ENCODE peak calls at places on chromosomes 2 and 18, in four cellular contexts. One of them, this sample, is unnamed.

GRCh38 chr2:32812316-32812715 is 134.4 kb upstream of the LTBP1 start:
- DNase-seq in fibroblast of mammary gland: no peak
- DNase-seq in RWPE1: no peak
- DNase-seq in CD8-positive, alpha-beta T cell: no peak
- DNase-seq in this sample: peak; percentile 57

GRCh38 chr2:73870084-73870483 is 22.7 kb upstream of the ACTG2 start:
- DNase-seq in CD8-positive, alpha-beta T cell: no peak
- DNase-seq in fibroblast of mammary gland: peak; percentile 95
- DNase-seq in RWPE1: no peak
- DNase-seq in this sample: peak; percentile 80

GRCh38 chr2:186575856-186576255 is 14.0 kb upstream of the ITGAV start:
- DNase-seq in CD8-positive, alpha-beta T cell: no peak
- DNase-seq in RWPE1: no peak
- DNase-seq in fibroblast of mammary gland: no peak
- DNase-seq in this sample: no peak

GRCh38 chr18:23743733-23744333 is 54.6 kb downstream of the LAMA3 start:
- DNase-seq in RWPE1: no peak
- DNase-seq in fibroblast of mammary gland: no peak
- DNase-seq in CD8-positive, alpha-beta T cell: no peak
- DNase-seq in this sample: no peak

GRCh38 chr2:1808921-1809551 is 64.7 kb upstream of the PXDN start:
- DNase-seq in RWPE1: no peak
- DNase-seq in fibroblast of mammary gland: no peak
- DNase-seq in CD8-positive, alpha-beta T cell: no peak
- DNase-seq in this sample: peak; percentile 82

GRCh38 chr2:170715932-170716777 is 1.0 kb downstream of the SP5 start:
- DNase-seq in CD8-positive, alpha-beta T cell: no peak
- DNase-seq in RWPE1: peak; percentile 22
- DNase-seq in fibroblast of mammary gland: no peak
- DNase-seq in this sample: no peak

GRCh38 chr2:153543639-153544071 is 65.1 kb upstream of the RPRM start:
- DNase-seq in CD8-positive, alpha-beta T cell: no peak
- DNase-seq in fibroblast of mammary gland: no peak
- DNase-seq in RWPE1: no peak
- DNase-seq in this sample: no peak

GRCh38 chr2:205197468-205198129 is 484.7 kb upstream of the NRP2 start:
- DNase-seq in RWPE1: no peak
- DNase-seq in fibroblast of mammary gland: peak; percentile 34
- DNase-seq in CD8-positive, alpha-beta T cell: peak; percentile 15
- DNase-seq in this sample: no peak

GRCh38 chr2:3108105-3108504 is 269.5 kb downstream of the EIPR1 start:
- DNase-seq in RWPE1: no peak
- DNase-seq in fibroblast of mammary gland: no peak
- DNase-seq in CD8-positive, alpha-beta T cell: no peak
- DNase-seq in this sample: no peak

GRCh38 chr2:161576421-161576820 is 47.8 kb upstream of the SLC4A10 start:
- DNase-seq in fibroblast of mammary gland: peak; percentile 2
- DNase-seq in CD8-positive, alpha-beta T cell: no peak
- DNase-seq in RWPE1: peak; percentile 5
- DNase-seq in this sample: no peak

GRCh38 chr2:49044680-49045079 is 109.6 kb downstream of the FSHR start:
- DNase-seq in CD8-positive, alpha-beta T cell: no peak
- DNase-seq in RWPE1: no peak
- DNase-seq in fibroblast of mammary gland: no peak
- DNase-seq in this sample: no peak
- TF ChIP-seq CTCF in CD8-positive, alpha-beta T cell: no peak
- TF ChIP-seq CTCF in RWPE1: no peak
- TF ChIP-seq CTCF in fibroblast of mammary gland: no peak
- TF ChIP-seq CTCF in this sample: no peak

GRCh38 chr2:199760574-199760973 is 90.4 kb downstream of the FTCDNL1 start:
- DNase-seq in CD8-positive, alpha-beta T cell: no peak
- DNase-seq in fibroblast of mammary gland: no peak
- DNase-seq in RWPE1: no peak
- DNase-seq in this sample: no peak
- TF ChIP-seq CTCF in CD8-positive, alpha-beta T cell: no peak
- TF ChIP-seq CTCF in fibroblast of mammary gland: peak; percentile 0
- TF ChIP-seq CTCF in RWPE1: no peak
- TF ChIP-seq CTCF in this sample: no peak

DNA sequence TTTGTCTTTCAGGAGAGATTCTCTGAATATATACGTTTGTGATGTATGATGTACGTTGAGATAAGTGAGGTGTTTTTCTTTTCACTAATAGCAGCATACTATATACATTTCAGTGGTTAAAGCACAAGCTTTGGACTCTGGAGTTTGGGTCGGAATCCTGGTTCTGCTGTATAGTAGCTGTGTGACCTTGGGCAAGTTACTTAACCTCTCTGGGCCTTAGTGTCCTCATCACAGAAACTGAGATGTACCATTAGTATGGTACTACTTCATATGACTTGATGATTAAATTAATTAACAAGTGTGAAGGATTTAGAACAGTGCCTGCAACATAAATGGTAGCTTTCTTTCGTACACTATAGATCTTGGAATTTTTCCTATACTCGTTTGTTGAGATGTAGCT is 258.7 kb downstream of the CDCA7 start:
- DNase-seq in fibroblast of mammary gland: no peak
- DNase-seq in RWPE1: no peak
- DNase-seq in CD8-positive, alpha-beta T cell: no peak
- DNase-seq in this sample: no peak
- TF ChIP-seq CTCF in fibroblast of mammary gland: no peak
- TF ChIP-seq CTCF in RWPE1: no peak
- TF ChIP-seq CTCF in CD8-positive, alpha-beta T cell: no peak
- TF ChIP-seq CTCF in this sample: no peak

GRCh38 chr2:218961229-218961628 is 1.8 kb downstream of the CDK5R2 start:
- DNase-seq in fibroblast of mammary gland: no peak
- DNase-seq in RWPE1: no peak
- DNase-seq in CD8-positive, alpha-beta T cell: no peak
- DNase-seq in this sample: no peak

GRCh38 chr2:218960196-218961165 is 1.0 kb downstream of the CDK5R2 start:
- DNase-seq in RWPE1: no peak
- DNase-seq in CD8-positive, alpha-beta T cell: no peak
- DNase-seq in fibroblast of mammary gland: no peak
- DNase-seq in this sample: no peak

GRCh38 chr2:218959141-218959731 is at the start of gene CDK5R2:
- DNase-seq in fibroblast of mammary gland: peak; percentile 79
- DNase-seq in CD8-positive, alpha-beta T cell: peak; percentile 53
- DNase-seq in RWPE1: peak; percentile 100
- DNase-seq in this sample: peak; percentile 61

GRCh38 chr2:218958276-218958675 is 1.2 kb upstream of the CDK5R2 start:
- DNase-seq in RWPE1: no peak
- DNase-seq in fibroblast of mammary gland: no peak
- DNase-seq in CD8-positive, alpha-beta T cell: no peak
- DNase-seq in this sample: no peak

GRCh38 chr2:218959761-218960195 is 312 bp downstream of the CDK5R2 start:
- DNase-seq in fibroblast of mammary gland: no peak
- DNase-seq in RWPE1: no peak
- DNase-seq in CD8-positive, alpha-beta T cell: no peak
- DNase-seq in this sample: no peak
- TF ChIP-seq CTCF in fibroblast of mammary gland: no peak
- TF ChIP-seq CTCF in RWPE1: no peak
- TF ChIP-seq CTCF in CD8-positive, alpha-beta T cell: no peak
- TF ChIP-seq CTCF in this sample: no peak

GRCh38 chr2:21916934-21917522 is 793.3 kb downstream of the TDRD15 start:
- DNase-seq in RWPE1: no peak
- DNase-seq in fibroblast of mammary gland: no peak
- DNase-seq in CD8-positive, alpha-beta T cell: no peak
- DNase-seq in this sample: no peak
- TF ChIP-seq CTCF in RWPE1: no peak
- TF ChIP-seq CTCF in fibroblast of mammary gland: no peak
- TF ChIP-seq CTCF in CD8-positive, alpha-beta T cell: no peak
- TF ChIP-seq CTCF in this sample: no peak

GRCh38 chr2:190441564-190441963 is 33.4 kb downstream of the MFSD6 start:
- DNase-seq in fibroblast of mammary gland: no peak
- DNase-seq in CD8-positive, alpha-beta T cell: no peak
- DNase-seq in RWPE1: no peak
- DNase-seq in this sample: no peak
- TF ChIP-seq CTCF in fibroblast of mammary gland: no peak
- TF ChIP-seq CTCF in CD8-positive, alpha-beta T cell: no peak
- TF ChIP-seq CTCF in RWPE1: no peak
- TF ChIP-seq CTCF in this sample: no peak

This sample was measured in AG10803.